ENCODE peak calls at places on chromosome 17, in eight cellular contexts. Y is lower lobe of right lung, U is sigmoid colon, K is WERI-Rb-1, M is AG04450, O is psoas muscle, T is endothelial cell of umbilical vein, R is IMR-90. P is an unnamed sample.
A peak's percentile ranks its signal among the peaks of the same experiment; 100 is the strongest.

GRCh38 chr17:73585583-73585982 is 58.7 kb downstream of the SDK2 start:
- DNase-seq in O (no peak), M (no peak), T (no peak), Y (no peak), R (no peak), U (no peak), K (no peak), P (no peak)

GRCh38 chr17:55303008-55303493 is 38.3 kb downstream of the HLF start:
- DNase-seq in M (no peak), Y (no peak), K (no peak), T (no peak), O (no peak), U (no peak), R (no peak), P (no peak)

GRCh38 chr17:17924131-17924856 is 47.9 kb downstream of the TOM1L2 start:
- DNase-seq in Y (no peak), T (no peak), M (no peak), U (no peak), O (no peak), R (no peak), K (no peak), P (no peak)

GRCh38 chr17:77546772-77547201 is 406.0 kb downstream of the SEC14L1 start:
- DNase-seq in Y (no peak), O (no peak), T (no peak), U (no peak), R (no peak), K (peak; percentile 94), M (no peak), P (peak; percentile 91)

GRCh38 chr17:65055708-65056638 is 567 bp downstream of the GNA13 start:
- DNase-seq in O (peak; percentile 87), U (peak; percentile 88), K (peak; percentile 52), R (peak; percentile 22), Y (peak; percentile 80), T (peak; percentile 75), M (no peak), P (peak; percentile 42)

GRCh38 chr17:58997756-58998553 is 108.7 kb downstream of the TRIM37 start:
- DNase-seq in R (peak; percentile 40), T (no peak), Y (no peak), M (no peak), K (no peak), O (no peak), U (no peak), P (no peak)

GRCh38 chr17:21129023-21129681 is 2.4 kb downstream of the DHRS7B start:
- DNase-seq in T (peak; percentile 64), Y (no peak), O (no peak), M (peak; percentile 26), K (peak; percentile 36), R (peak; percentile 67), U (no peak), P (peak; percentile 56)

GRCh38 chr17:35912339-35912912 is 18.1 kb downstream of the RDM1 start:
- DNase-seq in O (no peak), T (no peak), M (no peak), U (no peak), Y (no peak), K (no peak), R (no peak), P (no peak)

GRCh38 chr17:5502552-5502951 is 16.2 kb downstream of the MIS12 start:
- DNase-seq in R (no peak), O (no peak), Y (no peak), M (no peak), K (no peak), U (no peak), T (no peak), P (no peak)

DNA sequence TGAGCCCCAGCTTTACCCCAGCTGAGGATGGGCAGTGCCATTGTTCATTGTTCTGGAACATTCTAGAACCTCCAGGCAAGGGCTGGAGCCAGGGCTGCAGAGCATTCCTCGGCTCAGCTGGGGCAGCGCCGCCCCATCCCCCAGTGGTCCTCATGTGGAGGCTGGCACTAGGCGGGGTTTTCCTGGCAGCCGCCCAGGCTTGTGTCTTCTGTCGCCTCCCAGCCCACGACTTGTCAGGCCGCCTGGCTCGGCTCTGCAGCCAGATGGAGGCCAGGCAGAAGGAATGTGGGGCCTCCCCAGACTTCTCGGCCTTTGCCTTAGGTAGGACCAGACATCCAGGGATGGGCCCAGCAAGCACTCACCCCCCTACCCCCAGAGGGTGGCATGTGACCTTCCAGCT is at the start of gene TMEM95:
- DNase-seq in K (no peak), O (peak; percentile 64), U (peak; percentile 78), Y (no peak), R (no peak), T (no peak), M (no peak), P (peak; percentile 70)
- H3K4me3 ChIP-seq in K (no peak within 1 kb of the TSS), O (no peak within 1 kb of the TSS), U (no peak within 1 kb of the TSS), Y (peak within 1 kb of the TSS; percentile 19), R (no peak within 1 kb of the TSS), T (no peak within 1 kb of the TSS), M (peak within 1 kb of the TSS; percentile 10), P (no peak within 1 kb of the TSS)

GRCh38 chr17:16623282-16623681 is 30.4 kb downstream of the ZNF624 start:
- DNase-seq in K (no peak), T (no peak), M (no peak), Y (no peak), U (no peak), R (no peak), O (no peak), P (no peak)

GRCh38 chr17:16617481-16618060 is 36.1 kb downstream of the ZNF624 start:
- DNase-seq in T (no peak), M (no peak), K (no peak), U (no peak), O (no peak), R (no peak), Y (no peak), P (no peak)

GRCh38 chr17:16622540-16623277 is 30.9 kb downstream of the ZNF624 start:
- DNase-seq in T (no peak), Y (no peak), K (no peak), U (no peak), R (no peak), M (no peak), O (no peak), P (no peak)
- H3K9me3 ChIP-seq in T (peaks cover 21% of the 10 kb centered on the region), Y (peaks cover 90% of the 10 kb centered on the region), K (peaks cover 37% of the 10 kb centered on the region), U (peaks cover 36% of the 10 kb centered on the region), R (peaks cover 61% of the 10 kb centered on the region), M (peaks cover 40% of the 10 kb centered on the region), O (peaks cover 87% of the 10 kb centered on the region), P (peaks cover 96% of the 10 kb centered on the region)

GRCh38 chr17:32834104-32834503 is 42.8 kb downstream of the MYO1D start:
- DNase-seq in R (no peak), Y (no peak), K (no peak), O (no peak), M (no peak), T (no peak), U (no peak), P (no peak)

GRCh38 chr17:32831627-32832243 is 45.2 kb downstream of the MYO1D start:
- DNase-seq in M (no peak), Y (no peak), T (no peak), O (no peak), U (no peak), K (no peak), R (no peak), P (no peak)

GRCh38 chr17:32835291-32835761 is 41.6 kb downstream of the MYO1D start:
- DNase-seq in U (no peak), R (no peak), O (no peak), M (no peak), T (no peak), K (no peak), Y (no peak), P (no peak)

GRCh38 chr17:32833076-32833475 is 43.8 kb downstream of the MYO1D start:
- DNase-seq in Y (no peak), O (no peak), K (no peak), R (no peak), T (no peak), U (no peak), M (no peak), P (no peak)

DNA sequence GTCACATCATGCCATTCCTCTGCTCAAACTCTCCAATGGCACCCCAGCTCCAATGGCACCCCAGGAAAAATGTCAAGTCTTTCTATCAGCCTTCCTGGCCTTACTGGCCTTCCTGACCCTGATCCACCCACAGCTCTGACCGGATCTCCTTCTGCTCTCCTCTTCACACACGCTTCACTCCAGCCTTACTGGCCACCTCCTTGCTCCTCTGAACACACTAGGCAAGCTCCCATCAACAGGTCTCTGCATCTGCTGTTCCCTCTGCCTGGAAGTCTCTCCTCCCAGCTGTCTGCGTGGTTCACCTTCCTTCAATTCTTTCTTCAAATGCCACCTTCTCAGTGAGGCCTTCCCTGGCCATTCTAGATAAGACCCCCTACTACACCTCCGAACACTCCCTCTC is 43.4 kb downstream of the MYO1D start:
- DNase-seq in O (no peak), Y (no peak), M (no peak), K (no peak), R (no peak), U (no peak), T (no peak), P (no peak)
- H3K4me3 ChIP-seq in O (no peak overlapping the region), Y (no peak overlapping the region), M (no peak overlapping the region), K (no peak overlapping the region), R (no peak overlapping the region), U (no peak overlapping the region), T (no peak overlapping the region), P (no peak overlapping the region)

GRCh38 chr17:14387036-14387435 is 86.2 kb downstream of the HS3ST3B1 start:
- DNase-seq in O (no peak), R (no peak), Y (no peak), M (no peak), T (no peak), U (no peak), K (no peak), P (no peak)
- H3K9me3 ChIP-seq in O (peaks cover 5% of the 10 kb centered on the region), R (no peaks in the 10 kb centered on the region), Y (peaks cover 6% of the 10 kb centered on the region), M (no peaks in the 10 kb centered on the region), T (peaks cover 4% of the 10 kb centered on the region), U (no peaks in the 10 kb centered on the region), K (peaks cover 5% of the 10 kb centered on the region), P (peaks cover 15% of the 10 kb centered on the region)